ENCODE peak calls at places on chromosomes 6 and 20, in five cellular contexts. One of them, this sample, is unnamed.

GRCh38 chr6:130303436-130303835 is 62.4 kb upstream of the TMEM200A start:
- DNase-seq in cardiac fibroblast: peak
- DNase-seq in bronchial epithelial cell: no peak
- DNase-seq in prostate gland: no peak
- DNase-seq in Jurkat, Clone E6-1: no peak
- DNase-seq in this sample: no peak

GRCh38 chr6:56292505-56293181 is 45.3 kb upstream of the COL21A1 start:
- DNase-seq in Jurkat, Clone E6-1: peak
- DNase-seq in bronchial epithelial cell: peak
- DNase-seq in prostate gland: no peak
- DNase-seq in cardiac fibroblast: peak
- DNase-seq in this sample: peak

GRCh38 chr6:33213166-33213988 is 5.1 kb downstream of the RING1 start:
- DNase-seq in bronchial epithelial cell: no peak
- DNase-seq in prostate gland: no peak
- DNase-seq in cardiac fibroblast: peak
- DNase-seq in Jurkat, Clone E6-1: no peak
- DNase-seq in this sample: no peak

GRCh38 chr6:108560463-108561308 is at the start of gene FOXO3:
- DNase-seq in prostate gland: peak
- DNase-seq in bronchial epithelial cell: peak
- DNase-seq in Jurkat, Clone E6-1: no peak
- DNase-seq in cardiac fibroblast: peak
- DNase-seq in this sample: peak

GRCh38 chr6:90100059-90100665 is 196.5 kb downstream of the BACH2 start:
- DNase-seq in Jurkat, Clone E6-1: no peak
- DNase-seq in cardiac fibroblast: no peak
- DNase-seq in bronchial epithelial cell: peak
- DNase-seq in prostate gland: no peak
- DNase-seq in this sample: no peak

GRCh38 chr6:40715501-40716403 is 128.6 kb upstream of the LRFN2 start:
- DNase-seq in Jurkat, Clone E6-1: peak
- DNase-seq in cardiac fibroblast: no peak
- DNase-seq in prostate gland: no peak
- DNase-seq in bronchial epithelial cell: no peak
- DNase-seq in this sample: no peak

GRCh38 chr6:15877245-15877644 is 214.4 kb upstream of the DTNBP1 start:
- DNase-seq in Jurkat, Clone E6-1: no peak
- DNase-seq in bronchial epithelial cell: no peak
- DNase-seq in cardiac fibroblast: no peak
- DNase-seq in prostate gland: no peak
- DNase-seq in this sample: no peak

GRCh38 chr6:36682328-36683144 is 4.0 kb downstream of the CDKN1A start:
- DNase-seq in cardiac fibroblast: no peak
- DNase-seq in bronchial epithelial cell: peak
- DNase-seq in Jurkat, Clone E6-1: peak
- DNase-seq in prostate gland: peak
- DNase-seq in this sample: no peak

GRCh38 chr6:30041821-30042220 is 19.2 kb upstream of the POLR1H start:
- DNase-seq in Jurkat, Clone E6-1: no peak
- DNase-seq in bronchial epithelial cell: no peak
- DNase-seq in prostate gland: no peak
- DNase-seq in cardiac fibroblast: no peak
- DNase-seq in this sample: peak

GRCh38 chr6:2959909-2960719 is 11.3 kb downstream of the SERPINB6 start:
- DNase-seq in bronchial epithelial cell: peak
- DNase-seq in Jurkat, Clone E6-1: no peak
- DNase-seq in prostate gland: peak
- DNase-seq in cardiac fibroblast: peak
- DNase-seq in this sample: no peak

GRCh38 chr20:25565578-25566157 is 19.7 kb downstream of the NINL start:
- DNase-seq in Jurkat, Clone E6-1: no peak
- DNase-seq in bronchial epithelial cell: no peak
- DNase-seq in cardiac fibroblast: no peak
- DNase-seq in prostate gland: no peak
- DNase-seq in this sample: no peak

GRCh38 chr6:107495196-107495643 is 5.3 kb downstream of the SOBP start:
- DNase-seq in bronchial epithelial cell: peak
- DNase-seq in Jurkat, Clone E6-1: no peak
- DNase-seq in prostate gland: peak
- DNase-seq in cardiac fibroblast: peak
- DNase-seq in this sample: no peak

GRCh38 chr6:162119349-162119748 is 608.2 kb downstream of the PRKN start:
- DNase-seq in bronchial epithelial cell: no peak
- DNase-seq in cardiac fibroblast: peak
- DNase-seq in Jurkat, Clone E6-1: no peak
- DNase-seq in prostate gland: no peak
- DNase-seq in this sample: no peak

GRCh38 chr6:167479967-167480653 is 155.2 kb downstream of the TTLL2 start:
- DNase-seq in bronchial epithelial cell: no peak
- DNase-seq in cardiac fibroblast: no peak
- DNase-seq in prostate gland: no peak
- DNase-seq in Jurkat, Clone E6-1: no peak
- DNase-seq in this sample: no peak

GRCh38 chr6:80520195-80520594 is 413.7 kb downstream of the BCKDHB start:
- DNase-seq in Jurkat, Clone E6-1: no peak
- DNase-seq in prostate gland: no peak
- DNase-seq in bronchial epithelial cell: peak
- DNase-seq in cardiac fibroblast: peak
- DNase-seq in this sample: no peak

GRCh38 chr6:135289816-135290215 is 108.7 kb downstream of the MYB start:
- DNase-seq in Jurkat, Clone E6-1: no peak
- DNase-seq in prostate gland: no peak
- DNase-seq in cardiac fibroblast: no peak
- DNase-seq in bronchial epithelial cell: no peak
- DNase-seq in this sample: peak

GRCh38 chr20:41275181-41275793 is 42.2 kb downstream of the ZHX3 start:
- DNase-seq in cardiac fibroblast: peak
- DNase-seq in Jurkat, Clone E6-1: no peak
- DNase-seq in prostate gland: no peak
- DNase-seq in bronchial epithelial cell: peak
- DNase-seq in this sample: no peak

GRCh38 chr6:170179925-170180324 is 111.0 kb downstream of the DLL1 start:
- DNase-seq in Jurkat, Clone E6-1: no peak
- DNase-seq in bronchial epithelial cell: no peak
- DNase-seq in prostate gland: peak
- DNase-seq in cardiac fibroblast: no peak
- DNase-seq in this sample: no peak

GRCh38 chr20:36957875-36958667 is 6.6 kb upstream of the SAMHD1 start:
- DNase-seq in prostate gland: no peak
- DNase-seq in Jurkat, Clone E6-1: no peak
- DNase-seq in cardiac fibroblast: no peak
- DNase-seq in bronchial epithelial cell: no peak
- DNase-seq in this sample: no peak

DNA sequence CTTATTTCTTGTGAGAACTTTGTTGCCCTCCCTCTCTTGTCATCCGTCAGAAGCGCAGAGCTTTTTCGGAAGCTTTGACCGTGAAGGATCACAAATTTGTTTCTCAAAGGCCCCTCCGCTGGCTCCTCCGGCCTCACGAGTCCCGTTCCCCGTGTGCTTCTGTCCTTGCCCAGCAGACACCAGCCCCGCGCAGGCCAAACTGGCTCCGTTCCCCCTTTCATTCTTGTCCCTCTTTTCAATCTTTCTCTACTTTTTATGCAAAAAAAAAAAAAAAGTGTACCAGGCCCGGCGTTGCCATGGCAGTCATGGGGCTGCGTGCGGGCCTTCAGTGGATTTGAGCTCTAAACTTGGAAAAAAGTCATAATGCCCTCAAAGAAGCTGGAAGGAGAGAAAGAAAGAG is 670.6 kb downstream of the QKI start:
- DNase-seq in prostate gland: no peak
- DNase-seq in Jurkat, Clone E6-1: no peak
- DNase-seq in cardiac fibroblast: no peak
- DNase-seq in bronchial epithelial cell: no peak
- DNase-seq in this sample: no peak
- H3K4me3 ChIP-seq in prostate gland: no peak
- H3K4me3 ChIP-seq in Jurkat, Clone E6-1: no peak
- H3K4me3 ChIP-seq in cardiac fibroblast: no peak
- H3K4me3 ChIP-seq in bronchial epithelial cell: no peak
- H3K4me3 ChIP-seq in this sample: no peak

DNA sequence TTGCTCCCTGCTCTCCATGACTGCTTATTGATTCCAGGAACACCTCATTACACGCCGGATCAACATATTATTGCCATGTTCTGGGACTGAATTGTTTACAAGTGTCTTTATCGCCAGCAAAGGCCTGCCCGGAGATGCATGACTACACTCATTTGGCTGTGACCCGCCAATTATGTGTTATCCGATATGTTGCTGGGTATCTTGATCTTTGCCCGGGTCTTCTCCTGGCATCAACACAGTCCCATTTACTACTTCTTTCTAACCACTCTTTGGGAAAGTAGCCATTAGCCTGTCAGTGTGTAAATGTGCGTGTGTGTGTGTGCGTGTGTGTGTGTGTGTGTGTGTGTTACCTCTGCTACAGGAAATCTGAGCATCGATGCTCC is 15.4 kb downstream of the LINC00237 start:
- DNase-seq in bronchial epithelial cell: no peak
- DNase-seq in prostate gland: no peak
- DNase-seq in Jurkat, Clone E6-1: no peak
- DNase-seq in cardiac fibroblast: no peak
- DNase-seq in this sample: no peak
- H3K4me3 ChIP-seq in bronchial epithelial cell: no peak
- H3K4me3 ChIP-seq in prostate gland: no peak
- H3K4me3 ChIP-seq in Jurkat, Clone E6-1: no peak
- H3K4me3 ChIP-seq in cardiac fibroblast: no peak
- H3K4me3 ChIP-seq in this sample: no peak

GRCh38 chr20:3678198-3678597 is 3.6 kb downstream of the ADAM33 start:
- DNase-seq in bronchial epithelial cell: no peak
- DNase-seq in prostate gland: no peak
- DNase-seq in cardiac fibroblast: no peak
- DNase-seq in Jurkat, Clone E6-1: no peak
- DNase-seq in this sample: no peak

GRCh38 chr20:3677733-3678132 is 4.1 kb downstream of the ADAM33 start:
- DNase-seq in bronchial epithelial cell: no peak
- DNase-seq in Jurkat, Clone E6-1: no peak
- DNase-seq in prostate gland: no peak
- DNase-seq in cardiac fibroblast: no peak
- DNase-seq in this sample: no peak

GRCh38 chr20:3679749-3680700 is 1.8 kb downstream of the ADAM33 start:
- DNase-seq in bronchial epithelial cell: no peak
- DNase-seq in prostate gland: no peak
- DNase-seq in cardiac fibroblast: peak
- DNase-seq in Jurkat, Clone E6-1: no peak
- DNase-seq in this sample: no peak

GRCh38 chr20:3680701-3681351 is 984 bp downstream of the ADAM33 start:
- DNase-seq in Jurkat, Clone E6-1: no peak
- DNase-seq in cardiac fibroblast: no peak
- DNase-seq in prostate gland: no peak
- DNase-seq in bronchial epithelial cell: no peak
- DNase-seq in this sample: no peak

DNA sequence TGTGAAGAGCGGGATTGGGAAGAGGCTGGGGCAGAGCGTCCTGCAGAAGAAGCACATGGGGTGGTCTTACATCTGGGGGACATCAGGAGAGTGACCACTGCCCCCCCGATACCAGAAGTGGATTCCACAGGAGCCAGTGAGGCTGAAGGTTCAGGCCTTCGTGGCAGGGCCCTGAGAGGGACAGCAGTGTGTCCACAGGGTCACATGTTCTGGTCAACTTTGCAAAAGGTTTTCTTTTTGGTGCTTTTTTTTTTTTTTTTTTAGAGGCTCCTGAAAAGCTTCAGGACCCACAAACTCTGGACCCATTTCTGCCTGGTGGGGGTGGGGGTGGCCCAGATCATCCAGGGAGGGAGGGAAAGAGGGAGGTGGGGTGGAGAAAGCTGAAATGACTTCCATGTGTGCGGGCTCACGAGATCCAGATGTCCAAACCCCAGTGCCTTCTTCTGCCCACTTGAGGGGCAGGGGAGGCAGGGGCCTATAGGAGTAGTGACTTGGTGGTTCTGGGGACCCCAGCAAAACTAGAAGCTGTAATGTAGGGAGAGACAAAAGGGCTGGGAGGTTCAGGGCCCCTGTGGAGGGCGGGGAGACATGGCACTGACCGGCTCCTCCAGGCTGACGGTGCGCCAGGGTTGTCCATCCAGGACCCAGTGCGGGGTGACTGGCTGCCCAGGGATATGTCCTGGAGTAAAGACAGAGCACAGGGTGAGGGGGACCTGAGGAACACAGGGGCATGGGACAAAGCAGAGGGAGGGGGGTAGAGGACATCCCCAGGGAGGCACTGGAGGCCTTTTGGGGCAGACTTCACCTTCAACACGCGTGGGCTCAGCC is 2.7 kb downstream of the ADAM33 start:
- DNase-seq in bronchial epithelial cell: no peak
- DNase-seq in prostate gland: no peak
- DNase-seq in Jurkat, Clone E6-1: no peak
- DNase-seq in cardiac fibroblast: no peak
- DNase-seq in this sample: no peak
- H3K4me3 ChIP-seq in bronchial epithelial cell: no peak
- H3K4me3 ChIP-seq in prostate gland: no peak
- H3K4me3 ChIP-seq in Jurkat, Clone E6-1: no peak
- H3K4me3 ChIP-seq in cardiac fibroblast: no peak
- H3K4me3 ChIP-seq in this sample: no peak

GRCh38 chr6:21438986-21439352 is 154.6 kb upstream of the SOX4 start:
- DNase-seq in cardiac fibroblast: peak
- DNase-seq in Jurkat, Clone E6-1: peak
- DNase-seq in prostate gland: no peak
- DNase-seq in bronchial epithelial cell: peak
- DNase-seq in this sample: no peak
- H3K4me3 ChIP-seq in cardiac fibroblast: no peak
- H3K4me3 ChIP-seq in Jurkat, Clone E6-1: no peak
- H3K4me3 ChIP-seq in prostate gland: no peak
- H3K4me3 ChIP-seq in bronchial epithelial cell: no peak
- H3K4me3 ChIP-seq in this sample: no peak

GRCh38 chr6:166006593-166007301 is 160.9 kb downstream of the TBXT start:
- DNase-seq in cardiac fibroblast: peak
- DNase-seq in prostate gland: no peak
- DNase-seq in Jurkat, Clone E6-1: no peak
- DNase-seq in bronchial epithelial cell: no peak
- DNase-seq in this sample: peak

GRCh38 chr6:166003569-166003968 is 164.1 kb downstream of the TBXT start:
- DNase-seq in cardiac fibroblast: no peak
- DNase-seq in bronchial epithelial cell: no peak
- DNase-seq in prostate gland: no peak
- DNase-seq in Jurkat, Clone E6-1: no peak
- DNase-seq in this sample: no peak

GRCh38 chr6:166004491-166005275 is 163.0 kb downstream of the TBXT start:
- DNase-seq in prostate gland: no peak
- DNase-seq in bronchial epithelial cell: no peak
- DNase-seq in Jurkat, Clone E6-1: no peak
- DNase-seq in cardiac fibroblast: peak
- DNase-seq in this sample: no peak

GRCh38 chr6:166005846-166006592 is 161.6 kb downstream of the TBXT start:
- DNase-seq in Jurkat, Clone E6-1: no peak
- DNase-seq in cardiac fibroblast: peak
- DNase-seq in prostate gland: no peak
- DNase-seq in bronchial epithelial cell: peak
- DNase-seq in this sample: peak

DNA sequence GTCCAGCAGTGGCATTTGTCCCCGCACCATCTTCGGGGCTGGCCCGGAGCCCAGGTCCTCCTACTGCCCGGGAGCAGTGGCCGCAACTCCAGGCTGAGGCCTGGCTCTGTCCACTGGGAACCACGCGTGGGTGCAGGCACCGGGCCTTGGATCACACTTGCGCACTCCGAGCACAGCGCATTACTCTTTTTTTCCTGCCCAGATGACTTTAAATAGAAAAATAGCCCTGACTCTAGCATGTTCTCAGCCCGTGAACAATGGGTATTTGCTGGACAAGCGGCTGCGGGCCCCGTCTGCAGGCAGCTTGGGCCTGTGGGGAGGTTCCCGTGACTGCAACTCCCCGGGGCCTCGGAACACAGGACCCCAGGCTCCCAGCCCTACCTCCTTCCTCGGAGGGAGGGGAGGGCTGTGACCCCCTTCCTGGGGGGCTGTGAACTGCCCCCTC is 162.2 kb downstream of the TBXT start:
- DNase-seq in bronchial epithelial cell: no peak
- DNase-seq in prostate gland: no peak
- DNase-seq in Jurkat, Clone E6-1: no peak
- DNase-seq in cardiac fibroblast: peak
- DNase-seq in this sample: no peak
- H3K4me3 ChIP-seq in bronchial epithelial cell: no peak
- H3K4me3 ChIP-seq in prostate gland: peak
- H3K4me3 ChIP-seq in Jurkat, Clone E6-1: no peak
- H3K4me3 ChIP-seq in cardiac fibroblast: peak
- H3K4me3 ChIP-seq in this sample: peak

This sample was measured in A673.